ENCODE peak calls at places on chromosome 7, in four cellular contexts. H, O, E and M are unnamed samples.

GRCh38 chr7:116984917-116985316 is 31.6 kb downstream of the ST7 start:
- DNase-seq in O (no peak), H (no peak), E (peak), M (no peak)

GRCh38 chr7:44463169-44463808 is 27.2 kb downstream of the NUDCD3 start:
- DNase-seq in H (no peak), O (no peak), E (peak), M (no peak)

GRCh38 chr7:51019891-51020855 is 237.5 kb upstream of the GRB10 start:
- DNase-seq in O (no peak), E (no peak), H (peak), M (no peak)

GRCh38 chr7:26629696-26630095 is 234.7 kb downstream of the SKAP2 start:
- DNase-seq in H (no peak), O (no peak), E (no peak), M (no peak)

GRCh38 chr7:133434246-133434865 is 181.5 kb downstream of the EXOC4 start:
- DNase-seq in H (no peak), E (peak), O (no peak), M (no peak)

GRCh38 chr7:79936281-79936983 is 198.2 kb upstream of the GNAI1 start:
- DNase-seq in H (no peak), O (no peak), E (peak), M (no peak)

GRCh38 chr7:47357398-47357797 is 224.5 kb downstream of the TNS3 start:
- DNase-seq in O (no peak), E (no peak), H (no peak), M (no peak)

GRCh38 chr7:70405241-70405640 is 726.7 kb upstream of the GALNT17 start:
- DNase-seq in E (no peak), O (no peak), H (no peak), M (no peak)

GRCh38 chr7:20064181-20064970 is 152.8 kb downstream of the MACC1 start:
- DNase-seq in O (no peak), H (no peak), E (no peak), M (no peak)

GRCh38 chr7:148940702-148941597 is 56.9 kb upstream of the EZH2 start:
- DNase-seq in E (peak), H (peak), O (peak), M (peak)

GRCh38 chr7:106346678-106347217 is 62.0 kb upstream of the NAMPT start:
- DNase-seq in H (no peak), E (peak), O (peak), M (no peak)

GRCh38 chr7:54877683-54878082 is 118.7 kb upstream of the SEC61G start:
- DNase-seq in O (no peak), H (no peak), E (peak), M (no peak)

GRCh38 chr7:87316097-87316700 is 29.3 kb upstream of the CROT start:
- DNase-seq in H (no peak), O (no peak), E (no peak), M (no peak)

GRCh38 chr7:150359918-150360681 is 8.5 kb upstream of the REPIN1 start:
- DNase-seq in O (no peak), H (no peak), E (no peak), M (no peak)

GRCh38 chr7:544528-545221 is 25.0 kb upstream of the PDGFA start:
- DNase-seq in O (no peak), E (no peak), H (no peak), M (no peak)

GRCh38 chr7:1239455-1240295 is 7.0 kb downstream of the UNCX start:
- DNase-seq in H (no peak), E (no peak), O (no peak), M (no peak)

GRCh38 chr7:127678947-127679346 is 27.0 kb downstream of the SND1 start:
- DNase-seq in H (no peak), O (no peak), E (peak), M (no peak)

GRCh38 chr7:6290345-6290744 is 17.9 kb upstream of the CYTH3 start:
- DNase-seq in H (no peak), O (no peak), E (no peak), M (no peak)

GRCh38 chr7:133290676-133291332 is 37.9 kb downstream of the EXOC4 start:
- DNase-seq in H (no peak), E (no peak), O (no peak), M (no peak)

GRCh38 chr7:100431286-100431735 is 1.7 kb downstream of the MEPCE start:
- DNase-seq in E (no peak), O (no peak), H (no peak), M (no peak)

GRCh38 chr7:102432476-102433318 is 678 bp upstream of the ORAI2 start:
- DNase-seq in E (no peak), H (no peak), O (no peak), M (no peak)

GRCh38 chr7:17500718-17501117 is 202.3 kb downstream of the AHR start:
- DNase-seq in O (no peak), H (no peak), E (no peak), M (no peak)

GRCh38 chr7:100706672-100707311 is 871 bp downstream of the POP7 start:
- DNase-seq in E (no peak), O (no peak), H (no peak), M (no peak)

GRCh38 chr7:39027491-39027890 is 49.8 kb downstream of the POU6F2 start:
- DNase-seq in O (no peak), E (peak), H (no peak), M (no peak)

GRCh38 chr7:141697211-141697871 is 4.6 kb downstream of the DENND11 start:
- DNase-seq in H (no peak), E (no peak), O (no peak), M (no peak)

GRCh38 chr7:29319719-29320521 is 125.3 kb downstream of the CHN2 start:
- DNase-seq in O (no peak), H (no peak), E (no peak), M (no peak)

DNA sequence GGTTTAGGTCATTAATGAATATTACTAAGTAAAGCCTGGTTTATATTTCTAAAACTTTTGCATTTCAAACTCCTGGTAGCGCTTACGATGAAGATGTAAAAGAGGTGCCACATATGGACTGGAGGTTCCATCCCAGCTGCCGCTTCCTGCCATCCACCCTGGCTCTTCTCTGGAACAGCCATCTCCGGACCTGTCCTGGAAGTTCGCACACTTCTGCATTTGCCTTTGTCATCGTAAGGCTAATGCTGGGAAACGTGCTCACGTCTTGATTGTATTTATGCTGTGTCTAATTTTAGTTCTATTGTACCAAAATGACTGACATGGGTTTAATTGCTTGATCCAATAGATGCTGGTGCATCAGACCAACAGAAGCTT is 103.1 kb downstream of the HIPK2 start:
- DNase-seq in E (no peak), H (no peak), O (no peak), M (no peak)
- TF ChIP-seq CTCF in E (no peak), H (no peak), O (no peak), M (no peak)

GRCh38 chr7:158016171-158017087 is 571.2 kb downstream of the PTPRN2 start:
- DNase-seq in E (no peak), O (no peak), H (peak), M (no peak)
- TF ChIP-seq CTCF in E (no peak), O (no peak), H (no peak), M (no peak)

DNA sequence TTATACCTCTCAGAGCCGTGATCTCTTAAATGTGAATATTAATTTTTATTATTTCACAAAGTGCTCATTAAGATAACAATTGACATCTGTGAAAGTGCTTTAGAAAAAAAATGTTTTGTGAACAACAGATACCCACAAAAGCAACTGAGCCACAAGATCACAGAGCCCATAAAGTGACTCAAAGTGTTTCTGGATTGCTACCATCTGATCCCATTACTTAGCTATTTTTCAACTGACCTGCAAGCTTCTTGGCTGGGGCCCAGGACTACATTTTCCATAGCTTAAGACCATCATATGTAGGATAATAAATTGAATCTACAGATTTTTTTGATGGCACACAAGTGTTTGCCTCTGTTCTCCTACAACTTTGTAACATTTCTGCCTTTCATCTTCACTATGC is 674.4 kb downstream of the PHTF2 start:
- DNase-seq in O (no peak), H (no peak), E (no peak), M (no peak)
- TF ChIP-seq CTCF in O (no peak), H (no peak), E (no peak), M (no peak)

DNA sequence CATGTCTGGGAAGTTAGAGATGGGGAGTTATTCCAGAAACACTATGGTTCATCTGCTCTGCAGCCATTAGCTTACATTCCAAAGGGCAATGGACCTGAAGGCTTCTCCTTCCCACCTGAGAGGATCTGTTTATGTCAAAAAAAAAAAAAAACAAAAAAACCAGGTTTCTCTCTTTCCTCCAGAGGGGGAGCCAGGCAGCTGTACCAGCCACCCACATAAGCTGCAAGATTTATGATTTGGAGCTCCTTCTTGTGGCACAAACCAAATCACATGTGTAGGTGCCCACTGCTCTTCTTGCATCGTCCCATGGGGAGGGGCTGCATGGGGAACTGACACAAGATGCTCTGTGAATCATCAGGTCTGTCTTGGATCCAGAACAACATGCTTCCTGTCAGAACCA is 231.6 kb upstream of the IGFBP3 start:
- DNase-seq in H (no peak), E (no peak), O (no peak), M (no peak)
- TF ChIP-seq CTCF in H (no peak), E (no peak), O (no peak), M (no peak)

DNA sequence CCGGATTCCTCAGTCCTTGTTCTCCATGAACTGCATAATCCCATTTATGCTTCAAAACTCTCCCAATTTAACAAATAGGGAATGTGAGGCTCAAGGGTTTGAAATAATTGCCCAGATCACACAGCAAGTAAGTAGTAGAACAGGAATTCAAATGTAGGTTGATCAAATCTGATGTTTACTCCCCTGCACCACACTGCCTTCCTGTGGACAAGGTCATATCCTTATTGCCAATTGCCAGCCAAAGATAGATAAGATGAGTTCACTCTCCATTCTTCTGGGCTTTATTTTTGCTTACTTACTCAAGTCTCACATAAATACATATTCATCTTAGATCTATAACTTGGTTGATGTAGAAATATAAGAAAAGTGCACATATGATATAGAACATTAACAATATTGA is 435.2 kb upstream of the ETV1 start:
- DNase-seq in E (no peak), O (no peak), H (no peak), M (no peak)
- TF ChIP-seq CTCF in E (no peak), O (no peak), H (no peak), M (no peak)

GRCh38 chr7:122885583-122886356 is 490 bp downstream of the CADPS2 start:
- DNase-seq in O (no peak), H (peak), E (peak), M (no peak)
- TF ChIP-seq CTCF in O (no peak), H (no peak), E (no peak), M (no peak)

GRCh38 chr7:129610709-129611245 is 743 bp upstream of the NRF1 start:
- DNase-seq in H (no peak), O (no peak), E (no peak), M (no peak)

GRCh38 chr7:129611246-129612111 is at the start of gene NRF1:
- DNase-seq in O (peak), H (peak), E (peak), M (peak)

GRCh38 chr7:129615018-129615417 is 3.5 kb downstream of the NRF1 start:
- DNase-seq in O (no peak), E (peak), H (no peak), M (no peak)

GRCh38 chr7:129612112-129613015 is 844 bp downstream of the NRF1 start:
- DNase-seq in O (peak), H (peak), E (peak), M (no peak)

DNA sequence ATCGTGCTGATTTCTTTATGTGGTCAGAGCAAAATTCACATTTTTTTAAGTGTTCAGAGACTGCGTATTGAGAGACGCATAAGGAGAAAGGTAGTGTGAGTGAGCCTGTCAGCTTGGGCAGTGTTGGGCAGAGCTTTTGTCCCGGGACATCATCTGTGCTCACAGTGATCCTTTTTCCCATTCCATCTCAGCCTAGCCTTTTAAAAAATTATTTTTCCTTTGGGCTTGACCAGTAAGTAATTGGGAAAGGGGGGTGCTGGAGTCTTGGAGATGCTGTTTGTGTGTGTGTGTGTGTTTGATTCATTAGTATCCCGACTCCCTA is 1.5 kb downstream of the NRF1 start:
- DNase-seq in H (no peak), O (no peak), E (no peak), M (no peak)
- TF ChIP-seq CTCF in H (no peak), O (no peak), E (no peak), M (no peak)

DNA sequence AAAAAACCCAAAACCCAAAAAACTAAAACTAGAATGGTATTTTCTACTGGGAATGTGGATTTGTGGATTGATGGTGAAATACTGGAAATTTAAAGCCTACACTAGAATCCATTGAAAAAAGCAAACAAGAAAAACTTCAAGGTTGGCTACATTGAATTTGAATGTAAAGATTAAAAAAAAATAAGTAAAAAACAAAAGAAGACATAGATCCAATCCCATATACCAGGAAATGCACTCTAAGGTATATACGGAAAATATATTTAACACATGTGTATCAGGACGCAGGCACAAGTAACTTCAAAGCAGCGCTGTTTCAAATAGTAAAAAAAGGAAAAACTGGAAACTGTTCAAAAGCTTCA is 754 bp upstream of the BBS9 start:
- DNase-seq in E (no peak), O (no peak), H (no peak), M (no peak)
- TF ChIP-seq CTCF in E (no peak), O (no peak), H (no peak), M (no peak)

GRCh38 chr7:96418600-96418999 is 96.7 kb upstream of the SLC25A13 start:
- DNase-seq in E (no peak), O (no peak), H (no peak), M (no peak)

GRCh38 chr7:96417784-96418183 is 95.9 kb upstream of the SLC25A13 start:
- DNase-seq in H (no peak), E (no peak), O (no peak), M (no peak)

GRCh38 chr7:96416599-96416998 is 94.7 kb upstream of the SLC25A13 start:
- DNase-seq in H (no peak), E (no peak), O (no peak), M (no peak)

GRCh38 chr7:96414931-96415292 is 93.0 kb upstream of the SLC25A13 start:
- DNase-seq in H (no peak), O (no peak), E (peak), M (no peak)

DNA sequence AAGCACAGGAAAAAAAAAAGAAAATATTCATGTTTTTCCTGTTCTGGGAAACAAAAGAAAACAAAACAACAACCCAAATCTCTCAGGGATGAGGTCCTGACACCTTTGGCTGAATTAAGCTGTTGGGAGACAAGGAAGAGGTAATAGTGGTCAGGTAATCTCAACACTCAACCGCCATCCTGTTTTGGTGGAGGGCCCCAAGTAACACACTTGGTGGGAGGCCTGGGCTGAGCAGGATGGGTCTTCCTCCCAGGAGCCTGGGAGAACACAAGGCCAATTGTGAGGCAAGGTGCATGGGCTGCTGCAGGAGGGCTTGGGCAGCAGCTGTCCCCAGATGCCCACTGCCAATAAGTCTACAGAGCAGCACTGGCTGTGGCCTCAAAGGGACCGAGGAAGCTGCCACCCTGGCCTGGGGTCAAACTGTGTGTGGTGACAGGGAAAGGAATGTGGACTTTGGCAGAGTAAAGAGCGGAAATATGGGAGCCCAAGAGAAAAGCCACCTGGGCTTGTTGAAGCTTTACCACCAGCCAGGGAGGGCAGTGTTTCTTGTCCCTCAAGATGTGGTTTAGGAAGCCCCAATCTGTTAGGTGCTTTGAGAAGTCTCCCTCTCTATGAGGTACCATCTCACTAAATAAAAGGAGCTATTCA is 93.5 kb upstream of the SLC25A13 start:
- DNase-seq in O (no peak), E (no peak), H (no peak), M (no peak)
- TF ChIP-seq CTCF in O (no peak), E (no peak), H (no peak), M (no peak)